ENCODE peak calls at places on chromosomes 12 and 14, in six cellular contexts. One of them, this sample, is unnamed.
A peak's percentile ranks its signal among the peaks of the same experiment; 100 is the strongest.

GRCh38 chr12:11658796-11659195 is 9.3 kb downstream of the ETV6 start:
- DNase-seq in GM12878: no peak
- DNase-seq in HepG2: no peak
- DNase-seq in endothelial cell of umbilical vein: no peak
- DNase-seq in K562: no peak
- DNase-seq in A549: no peak
- DNase-seq in this sample: no peak

GRCh38 chr14:84340938-84341337 is 1189.0 kb upstream of the FLRT2 start:
- DNase-seq in A549: no peak
- DNase-seq in HepG2: no peak
- DNase-seq in endothelial cell of umbilical vein: peak; percentile 62
- DNase-seq in K562: no peak
- DNase-seq in GM12878: no peak
- DNase-seq in this sample: no peak

GRCh38 chr12:16349132-16349463 is 1.7 kb downstream of the MGST1 start:
- DNase-seq in GM12878: no peak
- DNase-seq in A549: peak; percentile 92
- DNase-seq in K562: peak; percentile 27
- DNase-seq in HepG2: peak; percentile 81
- DNase-seq in endothelial cell of umbilical vein: peak; percentile 36
- DNase-seq in this sample: peak; percentile 90

GRCh38 chr14:54682578-54682977 is 115.7 kb downstream of the SAMD4A start:
- DNase-seq in endothelial cell of umbilical vein: peak; percentile 84
- DNase-seq in GM12878: no peak
- DNase-seq in HepG2: no peak
- DNase-seq in K562: no peak
- DNase-seq in A549: no peak
- DNase-seq in this sample: no peak

GRCh38 chr12:67750528-67751183 is 102.1 kb downstream of the DYRK2 start:
- DNase-seq in HepG2: no peak
- DNase-seq in endothelial cell of umbilical vein: no peak
- DNase-seq in K562: no peak
- DNase-seq in A549: no peak
- DNase-seq in GM12878: no peak
- DNase-seq in this sample: no peak

GRCh38 chr12:83826112-83826511 is 1086.5 kb downstream of the SLC6A15 start:
- DNase-seq in A549: peak; percentile 46
- DNase-seq in K562: peak; percentile 4
- DNase-seq in HepG2: no peak
- DNase-seq in endothelial cell of umbilical vein: peak; percentile 8
- DNase-seq in GM12878: no peak
- DNase-seq in this sample: peak; percentile 57

GRCh38 chr12:133129368-133130037 is 571 bp downstream of the ZNF891 start:
- DNase-seq in K562: no peak
- DNase-seq in endothelial cell of umbilical vein: no peak
- DNase-seq in GM12878: no peak
- DNase-seq in A549: no peak
- DNase-seq in HepG2: peak; percentile 2
- DNase-seq in this sample: no peak

GRCh38 chr12:121533391-121534090 is 47.3 kb downstream of the KDM2B start:
- DNase-seq in GM12878: no peak
- DNase-seq in K562: no peak
- DNase-seq in A549: no peak
- DNase-seq in endothelial cell of umbilical vein: no peak
- DNase-seq in HepG2: no peak
- DNase-seq in this sample: no peak

GRCh38 chr12:56120158-56120846 is 2.2 kb downstream of the ZC3H10 start:
- DNase-seq in endothelial cell of umbilical vein: no peak
- DNase-seq in A549: no peak
- DNase-seq in GM12878: no peak
- DNase-seq in K562: no peak
- DNase-seq in HepG2: no peak
- DNase-seq in this sample: no peak

GRCh38 chr12:106170285-106170684 is 31.5 kb upstream of the NUAK1 start:
- DNase-seq in K562: no peak
- DNase-seq in GM12878: no peak
- DNase-seq in A549: peak; percentile 21
- DNase-seq in HepG2: no peak
- DNase-seq in endothelial cell of umbilical vein: no peak
- DNase-seq in this sample: no peak

GRCh38 chr12:67002711-67003110 is 266.4 kb upstream of the CAND1 start:
- DNase-seq in endothelial cell of umbilical vein: no peak
- DNase-seq in K562: no peak
- DNase-seq in GM12878: no peak
- DNase-seq in A549: peak; percentile 38
- DNase-seq in HepG2: no peak
- DNase-seq in this sample: no peak

GRCh38 chr14:64628940-64629403 is 75.3 kb upstream of the PLEKHG3 start:
- DNase-seq in endothelial cell of umbilical vein: no peak
- DNase-seq in HepG2: no peak
- DNase-seq in K562: no peak
- DNase-seq in A549: peak; percentile 94
- DNase-seq in GM12878: no peak
- DNase-seq in this sample: no peak

GRCh38 chr12:12839886-12840285 is 26.7 kb downstream of the DDX47 start:
- DNase-seq in HepG2: no peak
- DNase-seq in A549: peak; percentile 76
- DNase-seq in GM12878: no peak
- DNase-seq in K562: no peak
- DNase-seq in endothelial cell of umbilical vein: peak; percentile 95
- DNase-seq in this sample: no peak

GRCh38 chr14:22871962-22872832 is 657 bp downstream of the LRP10 start:
- DNase-seq in A549: peak; percentile 90
- DNase-seq in GM12878: no peak
- DNase-seq in endothelial cell of umbilical vein: peak; percentile 87
- DNase-seq in HepG2: peak; percentile 84
- DNase-seq in K562: peak; percentile 83
- DNase-seq in this sample: peak; percentile 75

GRCh38 chr14:33475623-33476022 is 475.3 kb downstream of the EGLN3 start:
- DNase-seq in K562: no peak
- DNase-seq in HepG2: peak; percentile 58
- DNase-seq in GM12878: no peak
- DNase-seq in A549: peak; percentile 27
- DNase-seq in endothelial cell of umbilical vein: peak; percentile 88
- DNase-seq in this sample: peak; percentile 34

GRCh38 chr14:104116544-104117340 is 21.6 kb upstream of the KIF26A start:
- DNase-seq in A549: no peak
- DNase-seq in GM12878: no peak
- DNase-seq in HepG2: no peak
- DNase-seq in K562: no peak
- DNase-seq in endothelial cell of umbilical vein: no peak
- DNase-seq in this sample: no peak

GRCh38 chr14:89474464-89474863 is 57.4 kb upstream of the FOXN3 start:
- DNase-seq in HepG2: no peak
- DNase-seq in K562: no peak
- DNase-seq in A549: no peak
- DNase-seq in endothelial cell of umbilical vein: no peak
- DNase-seq in GM12878: no peak
- DNase-seq in this sample: no peak

GRCh38 chr14:45201908-45202307 is 51.1 kb downstream of the MIS18BP1 start:
- DNase-seq in K562: peak; percentile 3
- DNase-seq in GM12878: no peak
- DNase-seq in A549: peak; percentile 44
- DNase-seq in HepG2: peak; percentile 14
- DNase-seq in endothelial cell of umbilical vein: peak; percentile 15
- DNase-seq in this sample: peak; percentile 42

GRCh38 chr14:73754911-73755360 is 40.8 kb upstream of the PNMA1 start:
- DNase-seq in HepG2: no peak
- DNase-seq in A549: no peak
- DNase-seq in endothelial cell of umbilical vein: peak; percentile 63
- DNase-seq in K562: no peak
- DNase-seq in GM12878: no peak
- DNase-seq in this sample: no peak

GRCh38 chr12:106118-106561 is 39.6 kb downstream of the IQSEC3 start:
- DNase-seq in endothelial cell of umbilical vein: no peak
- DNase-seq in A549: peak; percentile 25
- DNase-seq in HepG2: peak; percentile 17
- DNase-seq in K562: no peak
- DNase-seq in GM12878: peak; percentile 68
- DNase-seq in this sample: no peak

GRCh38 chr12:452667-453210 is 7.0 kb upstream of the B4GALNT3 start:
- DNase-seq in A549: no peak
- DNase-seq in GM12878: no peak
- DNase-seq in K562: peak; percentile 22
- DNase-seq in endothelial cell of umbilical vein: no peak
- DNase-seq in HepG2: no peak
- DNase-seq in this sample: peak; percentile 48

GRCh38 chr12:89494411-89495231 is 30.0 kb downstream of the GALNT4 start:
- DNase-seq in K562: peak; percentile 31
- DNase-seq in A549: no peak
- DNase-seq in GM12878: no peak
- DNase-seq in endothelial cell of umbilical vein: no peak
- DNase-seq in HepG2: no peak
- DNase-seq in this sample: no peak

GRCh38 chr12:41345071-41345470 is 157.0 kb downstream of the PDZRN4 start:
- DNase-seq in GM12878: no peak
- DNase-seq in HepG2: no peak
- DNase-seq in K562: no peak
- DNase-seq in A549: no peak
- DNase-seq in endothelial cell of umbilical vein: no peak
- DNase-seq in this sample: no peak

GRCh38 chr12:128265566-128265965 is 1.4 kb upstream of the TMEM132C start:
- DNase-seq in A549: no peak
- DNase-seq in K562: no peak
- DNase-seq in endothelial cell of umbilical vein: no peak
- DNase-seq in HepG2: no peak
- DNase-seq in GM12878: no peak
- DNase-seq in this sample: no peak

GRCh38 chr12:58882796-58883195 is 37.5 kb downstream of the LRIG3 start:
- DNase-seq in K562: no peak
- DNase-seq in endothelial cell of umbilical vein: no peak
- DNase-seq in A549: no peak
- DNase-seq in GM12878: no peak
- DNase-seq in HepG2: no peak
- DNase-seq in this sample: no peak

GRCh38 chr14:33271216-33271615 is 332.5 kb downstream of the NPAS3 start:
- DNase-seq in K562: no peak
- DNase-seq in A549: no peak
- DNase-seq in endothelial cell of umbilical vein: no peak
- DNase-seq in HepG2: no peak
- DNase-seq in GM12878: no peak
- DNase-seq in this sample: no peak

GRCh38 chr12:14948672-14949071 is 10.3 kb upstream of the ERP27 start:
- DNase-seq in A549: peak; percentile 44
- DNase-seq in HepG2: no peak
- DNase-seq in endothelial cell of umbilical vein: peak; percentile 93
- DNase-seq in GM12878: peak; percentile 90
- DNase-seq in K562: no peak
- DNase-seq in this sample: peak; percentile 92

GRCh38 chr14:106844608-106845285 is 1318.4 kb downstream of the TMEM121 start:
- DNase-seq in HepG2: peak; percentile 44
- DNase-seq in endothelial cell of umbilical vein: no peak
- DNase-seq in K562: peak; percentile 4
- DNase-seq in GM12878: no peak
- DNase-seq in A549: peak; percentile 58
- DNase-seq in this sample: peak; percentile 85

GRCh38 chr12:30358113-30358512 is 337.6 kb downstream of the IPO8 start:
- DNase-seq in endothelial cell of umbilical vein: no peak
- DNase-seq in A549: no peak
- DNase-seq in K562: no peak
- DNase-seq in HepG2: no peak
- DNase-seq in GM12878: no peak
- DNase-seq in this sample: no peak

GRCh38 chr12:43462741-43463140 is 89.3 kb downstream of the ADAMTS20 start:
- DNase-seq in HepG2: no peak
- DNase-seq in GM12878: no peak
- DNase-seq in A549: no peak
- DNase-seq in endothelial cell of umbilical vein: no peak
- DNase-seq in K562: no peak
- DNase-seq in this sample: no peak
- TF ChIP-seq MYC in HepG2: no peak
- TF ChIP-seq MYC in GM12878: no peak
- TF ChIP-seq MYC in A549: no peak
- TF ChIP-seq MYC in endothelial cell of umbilical vein: no peak
- TF ChIP-seq MYC in K562: no peak
- TF ChIP-seq MYC in this sample: no peak

DNA sequence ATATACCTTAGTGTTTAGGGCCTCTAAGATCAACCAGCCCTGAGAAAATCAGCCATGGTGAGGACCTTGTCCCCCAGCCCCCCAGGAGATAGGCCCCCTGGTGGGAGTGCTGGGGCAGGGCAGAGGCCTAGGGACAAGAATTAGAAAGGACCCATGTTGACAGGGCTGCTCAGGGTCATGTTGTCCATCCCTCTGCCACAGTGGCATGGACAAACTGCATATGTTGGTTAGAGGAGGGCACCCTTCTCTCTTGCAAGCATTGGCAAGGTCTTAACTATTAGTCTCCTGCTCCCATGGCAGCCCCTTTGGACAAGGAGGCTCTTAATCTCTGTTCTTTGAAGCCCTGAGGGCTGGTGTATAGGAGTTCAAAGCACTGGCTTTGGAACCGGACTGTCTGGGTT is 755 bp upstream of the PTPN6 start:
- DNase-seq in K562: no peak
- DNase-seq in GM12878: no peak
- DNase-seq in endothelial cell of umbilical vein: no peak
- DNase-seq in A549: no peak
- DNase-seq in HepG2: no peak
- DNase-seq in this sample: peak; percentile 60
- TF ChIP-seq CTCF in K562: peak; percentile 53
- TF ChIP-seq CTCF in GM12878: peak; percentile 38
- TF ChIP-seq CTCF in endothelial cell of umbilical vein: peak; percentile 29
- TF ChIP-seq CTCF in A549: no peak
- TF ChIP-seq CTCF in HepG2: peak; percentile 38
- TF ChIP-seq CTCF in this sample: peak; percentile 44

DNA sequence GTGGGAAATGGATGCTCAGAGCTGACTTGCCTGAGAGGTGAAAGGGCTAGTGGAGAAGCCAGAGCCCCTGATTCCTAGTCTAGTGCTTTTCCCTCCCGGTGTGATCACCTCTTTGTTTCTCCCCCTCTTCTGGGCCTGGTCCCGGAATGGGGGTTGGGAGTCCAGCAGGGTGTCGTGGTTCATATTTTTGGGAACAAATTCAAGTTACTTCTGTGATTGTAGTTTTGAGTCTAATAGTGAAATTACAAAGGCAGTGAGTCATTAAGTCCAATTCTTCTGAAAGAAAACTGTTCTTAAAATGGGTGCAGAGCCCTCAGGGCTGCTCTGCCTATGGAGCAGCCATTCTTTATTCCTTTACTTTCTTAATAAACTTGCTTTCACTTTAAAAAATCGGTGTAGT is 7.6 kb downstream of the SUSD6 start:
- DNase-seq in A549: no peak
- DNase-seq in endothelial cell of umbilical vein: no peak
- DNase-seq in HepG2: no peak
- DNase-seq in GM12878: no peak
- DNase-seq in K562: no peak
- DNase-seq in this sample: no peak
- TF ChIP-seq MAX in A549: no peak
- TF ChIP-seq MAX in endothelial cell of umbilical vein: no peak
- TF ChIP-seq MAX in HepG2: no peak
- TF ChIP-seq MAX in GM12878: no peak
- TF ChIP-seq MAX in K562: no peak
- TF ChIP-seq MAX in this sample: no peak

GRCh38 chr12:38720661-38721060 is 184.7 kb downstream of the CPNE8 start:
- DNase-seq in K562: no peak
- DNase-seq in A549: no peak
- DNase-seq in HepG2: no peak
- DNase-seq in GM12878: no peak
- DNase-seq in endothelial cell of umbilical vein: no peak
- DNase-seq in this sample: no peak
- TF ChIP-seq MYC in K562: no peak
- TF ChIP-seq MYC in A549: no peak
- TF ChIP-seq MYC in HepG2: no peak
- TF ChIP-seq MYC in GM12878: no peak
- TF ChIP-seq MYC in endothelial cell of umbilical vein: no peak
- TF ChIP-seq MYC in this sample: no peak

GRCh38 chr12:26832817-26833691 is at the start of gene ITPR2:
- DNase-seq in K562: peak; percentile 97
- DNase-seq in HepG2: peak; percentile 88
- DNase-seq in GM12878: peak; percentile 60
- DNase-seq in endothelial cell of umbilical vein: peak; percentile 89
- DNase-seq in A549: peak; percentile 88
- DNase-seq in this sample: peak; percentile 100
- TF ChIP-seq CTCF in K562: no peak
- TF ChIP-seq CTCF in HepG2: peak; percentile 35
- TF ChIP-seq CTCF in GM12878: peak; percentile 51
- TF ChIP-seq CTCF in endothelial cell of umbilical vein: no peak
- TF ChIP-seq CTCF in A549: peak; percentile 60
- TF ChIP-seq CTCF in this sample: no peak